ENCODE peak calls at places on chromosomes 7 and 10, in ten cellular contexts. One of them, this sample, is unnamed.

GRCh38 chr10:90818736-90819135 is 39.1 kb downstream of the HTR7 start:
- DNase-seq in NAMALWA: no peak
- DNase-seq in left cardiac atrium: no peak
- DNase-seq in astrocyte of the cerebellum: no peak
- DNase-seq in mesendoderm: no peak
- DNase-seq in activated T-helper 1 cell treated with anti-CD3 and anti-CD28 coated beads, Interleukin-2, amount 50 U/mL, for 16 hours: no peak
- DNase-seq in foreskin melanocyte: no peak
- DNase-seq in cardiac fibroblast: no peak
- DNase-seq in mucosa of gallbladder: no peak
- DNase-seq in SW480: no peak
- DNase-seq in this sample: no peak

GRCh38 chr10:4902571-4903011 is 60.6 kb upstream of the AKR1C1 start:
- DNase-seq in left cardiac atrium: no peak
- DNase-seq in SW480: no peak
- DNase-seq in cardiac fibroblast: peak
- DNase-seq in NAMALWA: no peak
- DNase-seq in activated T-helper 1 cell treated with anti-CD3 and anti-CD28 coated beads, Interleukin-2, amount 50 U/mL, for 16 hours: no peak
- DNase-seq in mesendoderm: no peak
- DNase-seq in astrocyte of the cerebellum: no peak
- DNase-seq in foreskin melanocyte: no peak
- DNase-seq in mucosa of gallbladder: no peak
- DNase-seq in this sample: peak

GRCh38 chr7:23115991-23116390 is 10.4 kb downstream of the KLHL7 start:
- DNase-seq in mucosa of gallbladder: no peak
- DNase-seq in mesendoderm: peak
- DNase-seq in cardiac fibroblast: no peak
- DNase-seq in SW480: no peak
- DNase-seq in astrocyte of the cerebellum: no peak
- DNase-seq in NAMALWA: no peak
- DNase-seq in foreskin melanocyte: no peak
- DNase-seq in activated T-helper 1 cell treated with anti-CD3 and anti-CD28 coated beads, Interleukin-2, amount 50 U/mL, for 16 hours: no peak
- DNase-seq in left cardiac atrium: no peak
- DNase-seq in this sample: no peak

GRCh38 chr10:132001238-132001977 is 19.7 kb upstream of the BNIP3 start:
- DNase-seq in mesendoderm: peak
- DNase-seq in astrocyte of the cerebellum: no peak
- DNase-seq in left cardiac atrium: no peak
- DNase-seq in foreskin melanocyte: no peak
- DNase-seq in SW480: peak
- DNase-seq in cardiac fibroblast: peak
- DNase-seq in activated T-helper 1 cell treated with anti-CD3 and anti-CD28 coated beads, Interleukin-2, amount 50 U/mL, for 16 hours: no peak
- DNase-seq in NAMALWA: peak
- DNase-seq in mucosa of gallbladder: peak
- DNase-seq in this sample: no peak

GRCh38 chr10:127090135-127090534 is 106.3 kb downstream of the INSYN2A start:
- DNase-seq in SW480: no peak
- DNase-seq in astrocyte of the cerebellum: no peak
- DNase-seq in left cardiac atrium: no peak
- DNase-seq in foreskin melanocyte: no peak
- DNase-seq in cardiac fibroblast: no peak
- DNase-seq in mucosa of gallbladder: no peak
- DNase-seq in NAMALWA: no peak
- DNase-seq in mesendoderm: peak
- DNase-seq in activated T-helper 1 cell treated with anti-CD3 and anti-CD28 coated beads, Interleukin-2, amount 50 U/mL, for 16 hours: no peak
- DNase-seq in this sample: no peak

GRCh38 chr7:29538322-29538874 is 25.2 kb upstream of the PRR15 start:
- DNase-seq in NAMALWA: no peak
- DNase-seq in SW480: no peak
- DNase-seq in cardiac fibroblast: no peak
- DNase-seq in mucosa of gallbladder: no peak
- DNase-seq in activated T-helper 1 cell treated with anti-CD3 and anti-CD28 coated beads, Interleukin-2, amount 50 U/mL, for 16 hours: no peak
- DNase-seq in left cardiac atrium: no peak
- DNase-seq in mesendoderm: peak
- DNase-seq in foreskin melanocyte: peak
- DNase-seq in astrocyte of the cerebellum: no peak
- DNase-seq in this sample: no peak

GRCh38 chr7:79778786-79779382 is 325.4 kb upstream of the MAGI2 start:
- DNase-seq in foreskin melanocyte: no peak
- DNase-seq in NAMALWA: no peak
- DNase-seq in astrocyte of the cerebellum: peak
- DNase-seq in SW480: no peak
- DNase-seq in cardiac fibroblast: peak
- DNase-seq in mucosa of gallbladder: no peak
- DNase-seq in left cardiac atrium: no peak
- DNase-seq in mesendoderm: no peak
- DNase-seq in activated T-helper 1 cell treated with anti-CD3 and anti-CD28 coated beads, Interleukin-2, amount 50 U/mL, for 16 hours: no peak
- DNase-seq in this sample: no peak

GRCh38 chr10:129520440-129521080 is 53.5 kb downstream of the MGMT start:
- DNase-seq in cardiac fibroblast: no peak
- DNase-seq in left cardiac atrium: no peak
- DNase-seq in activated T-helper 1 cell treated with anti-CD3 and anti-CD28 coated beads, Interleukin-2, amount 50 U/mL, for 16 hours: no peak
- DNase-seq in foreskin melanocyte: no peak
- DNase-seq in SW480: no peak
- DNase-seq in astrocyte of the cerebellum: no peak
- DNase-seq in mesendoderm: no peak
- DNase-seq in mucosa of gallbladder: no peak
- DNase-seq in NAMALWA: no peak
- DNase-seq in this sample: no peak

GRCh38 chr10:114412907-114413386 is 8.6 kb upstream of the AFAP1L2 start:
- DNase-seq in astrocyte of the cerebellum: no peak
- DNase-seq in left cardiac atrium: peak
- DNase-seq in mesendoderm: peak
- DNase-seq in foreskin melanocyte: no peak
- DNase-seq in activated T-helper 1 cell treated with anti-CD3 and anti-CD28 coated beads, Interleukin-2, amount 50 U/mL, for 16 hours: no peak
- DNase-seq in NAMALWA: no peak
- DNase-seq in mucosa of gallbladder: peak
- DNase-seq in SW480: no peak
- DNase-seq in cardiac fibroblast: peak
- DNase-seq in this sample: peak

GRCh38 chr7:134845461-134845860 is 66.0 kb downstream of the CALD1 start:
- DNase-seq in NAMALWA: peak
- DNase-seq in left cardiac atrium: no peak
- DNase-seq in cardiac fibroblast: peak
- DNase-seq in mesendoderm: peak
- DNase-seq in SW480: peak
- DNase-seq in mucosa of gallbladder: no peak
- DNase-seq in foreskin melanocyte: no peak
- DNase-seq in astrocyte of the cerebellum: no peak
- DNase-seq in activated T-helper 1 cell treated with anti-CD3 and anti-CD28 coated beads, Interleukin-2, amount 50 U/mL, for 16 hours: no peak
- DNase-seq in this sample: no peak

GRCh38 chr7:150410131-150410530 is 31.0 kb downstream of the ZNF775 start:
- DNase-seq in SW480: no peak
- DNase-seq in NAMALWA: no peak
- DNase-seq in left cardiac atrium: no peak
- DNase-seq in mesendoderm: no peak
- DNase-seq in activated T-helper 1 cell treated with anti-CD3 and anti-CD28 coated beads, Interleukin-2, amount 50 U/mL, for 16 hours: no peak
- DNase-seq in astrocyte of the cerebellum: no peak
- DNase-seq in mucosa of gallbladder: no peak
- DNase-seq in cardiac fibroblast: no peak
- DNase-seq in foreskin melanocyte: no peak
- DNase-seq in this sample: no peak

GRCh38 chr7:73341877-73342276 is 13.9 kb downstream of the FKBP6 start:
- DNase-seq in left cardiac atrium: no peak
- DNase-seq in activated T-helper 1 cell treated with anti-CD3 and anti-CD28 coated beads, Interleukin-2, amount 50 U/mL, for 16 hours: no peak
- DNase-seq in foreskin melanocyte: peak
- DNase-seq in mesendoderm: peak
- DNase-seq in cardiac fibroblast: peak
- DNase-seq in mucosa of gallbladder: no peak
- DNase-seq in NAMALWA: no peak
- DNase-seq in astrocyte of the cerebellum: peak
- DNase-seq in SW480: peak
- DNase-seq in this sample: no peak

GRCh38 chr7:4136501-4137110 is 545.5 kb upstream of the FOXK1 start:
- DNase-seq in foreskin melanocyte: no peak
- DNase-seq in SW480: no peak
- DNase-seq in activated T-helper 1 cell treated with anti-CD3 and anti-CD28 coated beads, Interleukin-2, amount 50 U/mL, for 16 hours: no peak
- DNase-seq in mucosa of gallbladder: no peak
- DNase-seq in cardiac fibroblast: no peak
- DNase-seq in mesendoderm: peak
- DNase-seq in left cardiac atrium: no peak
- DNase-seq in astrocyte of the cerebellum: no peak
- DNase-seq in NAMALWA: peak
- DNase-seq in this sample: no peak

GRCh38 chr7:157637216-157637954 is 300.6 kb downstream of the DNAJB6 start:
- DNase-seq in cardiac fibroblast: no peak
- DNase-seq in left cardiac atrium: no peak
- DNase-seq in activated T-helper 1 cell treated with anti-CD3 and anti-CD28 coated beads, Interleukin-2, amount 50 U/mL, for 16 hours: no peak
- DNase-seq in foreskin melanocyte: no peak
- DNase-seq in mucosa of gallbladder: no peak
- DNase-seq in SW480: no peak
- DNase-seq in astrocyte of the cerebellum: no peak
- DNase-seq in mesendoderm: no peak
- DNase-seq in NAMALWA: no peak
- DNase-seq in this sample: no peak

GRCh38 chr7:26584964-26585650 is 279.3 kb downstream of the SKAP2 start:
- DNase-seq in mucosa of gallbladder: no peak
- DNase-seq in left cardiac atrium: no peak
- DNase-seq in NAMALWA: no peak
- DNase-seq in activated T-helper 1 cell treated with anti-CD3 and anti-CD28 coated beads, Interleukin-2, amount 50 U/mL, for 16 hours: no peak
- DNase-seq in mesendoderm: no peak
- DNase-seq in astrocyte of the cerebellum: no peak
- DNase-seq in foreskin melanocyte: peak
- DNase-seq in SW480: no peak
- DNase-seq in cardiac fibroblast: no peak
- DNase-seq in this sample: no peak

GRCh38 chr7:101681170-101682007 is 52.3 kb upstream of the MYL10 start:
- DNase-seq in cardiac fibroblast: peak
- DNase-seq in mesendoderm: peak
- DNase-seq in activated T-helper 1 cell treated with anti-CD3 and anti-CD28 coated beads, Interleukin-2, amount 50 U/mL, for 16 hours: no peak
- DNase-seq in NAMALWA: no peak
- DNase-seq in astrocyte of the cerebellum: peak
- DNase-seq in mucosa of gallbladder: peak
- DNase-seq in SW480: peak
- DNase-seq in foreskin melanocyte: no peak
- DNase-seq in left cardiac atrium: peak
- DNase-seq in this sample: peak